ENCODE peak calls at places on chromosome 3, in six cellular contexts. D is cardiac fibroblast, X is body of pancreas, P is GM10248, H is heart left ventricle, L is neural progenitor cell. F is an unnamed sample.

GRCh38 chr3:188974856-188975611 is 196.7 kb upstream of the TPRG1 start:
- DNase-seq in D (no peak), X (no peak), P (no peak), H (no peak), L (no peak), F (no peak)

GRCh38 chr3:128011140-128011539 is 41.1 kb upstream of the SEC61A1 start:
- DNase-seq in D (peak), X (peak), P (no peak), H (no peak), L (peak), F (peak)

GRCh38 chr3:72050048-72050632 is 265.2 kb upstream of the PROK2 start:
- DNase-seq in D (no peak), X (no peak), P (no peak), H (no peak), L (no peak), F (no peak)

GRCh38 chr3:71441217-71441924 is 142.2 kb downstream of the FOXP1 start:
- DNase-seq in D (no peak), X (no peak), P (no peak), H (no peak), L (no peak), F (no peak)

GRCh38 chr3:132879651-132880050 is 157.4 kb upstream of the NPHP3 start:
- DNase-seq in D (no peak), X (no peak), P (no peak), H (no peak), L (no peak), F (no peak)

GRCh38 chr3:158102219-158102612 is 4.0 kb downstream of the SHOX2 start:
- DNase-seq in D (no peak), X (no peak), P (no peak), H (no peak), L (peak), F (no peak)

GRCh38 chr3:42755681-42756578 is 17.1 kb downstream of the CCDC13 start:
- DNase-seq in D (peak), X (no peak), P (no peak), H (no peak), L (peak), F (no peak)

GRCh38 chr3:4067893-4068292 is 235.3 kb upstream of the SETMAR start:
- DNase-seq in D (no peak), X (no peak), P (no peak), H (no peak), L (no peak), F (no peak)

GRCh38 chr3:187974857-187975257 is 179.1 kb upstream of the LPP start:
- DNase-seq in D (no peak), X (no peak), P (no peak), H (no peak), L (no peak), F (no peak)

GRCh38 chr3:11655188-11655928 is 11.6 kb upstream of the VGLL4 start:
- DNase-seq in D (peak), X (no peak), P (peak), H (no peak), L (peak), F (no peak)

GRCh38 chr3:168002786-168003368 is 92.8 kb downstream of the GOLIM4 start:
- DNase-seq in D (peak), X (peak), P (no peak), H (no peak), L (no peak), F (no peak)

GRCh38 chr3:187744169-187745151 is 808 bp downstream of the BCL6 start:
- DNase-seq in D (peak), X (peak), P (no peak), H (peak), L (peak), F (peak)

GRCh38 chr3:79016587-79017380 is 751.0 kb downstream of the ROBO1 start:
- DNase-seq in D (peak), X (no peak), P (no peak), H (no peak), L (no peak), F (no peak)

GRCh38 chr3:50279255-50280016 is 549 bp downstream of the LSMEM2 start:
- DNase-seq in D (no peak), X (no peak), P (no peak), H (no peak), L (no peak), F (no peak)

GRCh38 chr3:15220056-15220455 is 14.0 kb downstream of the CAPN7 start:
- DNase-seq in D (no peak), X (no peak), P (no peak), H (no peak), L (no peak), F (no peak)

GRCh38 chr3:41418961-41419691 is 219.8 kb downstream of the CTNNB1 start:
- DNase-seq in D (peak), X (no peak), P (peak), H (no peak), L (peak), F (no peak)

GRCh38 chr3:156142649-156143048 is 22.3 kb downstream of the KCNAB1 start:
- DNase-seq in D (peak), X (no peak), P (no peak), H (no peak), L (no peak), F (no peak)

GRCh38 chr3:129607391-129608068 is 1.1 kb upstream of the PLXND1 start:
- DNase-seq in D (peak), X (no peak), P (no peak), H (peak), L (no peak), F (no peak)

GRCh38 chr3:186251948-186252619 is 110.0 kb downstream of the DGKG start:
- DNase-seq in D (peak), X (no peak), P (no peak), H (no peak), L (no peak), F (no peak)

GRCh38 chr3:95168526-95168925 is 1105.7 kb downstream of the NSUN3 start:
- DNase-seq in D (no peak), X (no peak), P (no peak), H (no peak), L (no peak), F (no peak)

GRCh38 chr3:22263042-22263441 is 512.0 kb upstream of the ZNF385D start:
- DNase-seq in D (peak), X (no peak), P (no peak), H (no peak), L (no peak), F (no peak)

GRCh38 chr3:22257252-22257651 is 506.2 kb upstream of the ZNF385D start:
- DNase-seq in D (no peak), X (no peak), P (no peak), H (no peak), L (no peak), F (no peak)
- TF ChIP-seq CTCF in D (no peak), X (no peak), P (no peak), H (no peak), L (no peak), F (no peak)

GRCh38 chr3:193563429-193563828 is 8.7 kb upstream of the ATP13A4 start:
- DNase-seq in D (no peak), X (peak), P (no peak), H (no peak), L (no peak), F (no peak)

GRCh38 chr3:193559100-193559499 is 4.4 kb upstream of the ATP13A4 start:
- DNase-seq in D (no peak), X (no peak), P (no peak), H (no peak), L (no peak), F (no peak)

GRCh38 chr3:193560091-193560490 is 5.4 kb upstream of the ATP13A4 start:
- DNase-seq in D (no peak), X (no peak), P (no peak), H (no peak), L (no peak), F (no peak)

GRCh38 chr3:193560870-193561269 is 6.2 kb upstream of the ATP13A4 start:
- DNase-seq in D (no peak), X (no peak), P (no peak), H (peak), L (no peak), F (no peak)

DNA sequence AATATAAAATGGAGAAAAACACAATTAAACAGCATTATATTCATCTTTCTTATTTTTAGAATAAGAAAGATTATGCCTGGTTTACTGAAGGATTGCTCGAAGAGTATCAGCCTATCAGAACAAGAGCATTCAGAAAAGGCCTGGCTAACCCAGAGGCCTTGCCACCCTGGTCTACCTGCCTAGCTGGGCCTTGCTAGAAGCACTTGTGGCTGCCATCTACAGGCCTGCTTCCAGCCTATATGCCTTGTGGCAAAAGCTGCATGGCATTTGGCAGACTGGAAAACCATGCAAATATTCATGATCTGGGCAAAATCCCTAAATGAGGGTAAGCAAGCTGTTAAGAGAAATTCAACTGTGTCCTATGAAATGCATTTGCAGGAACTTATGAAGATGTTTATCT is 9.3 kb upstream of the ATP13A4 start:
- DNase-seq in D (peak), X (peak), P (no peak), H (no peak), L (peak), F (no peak)
- TF ChIP-seq CTCF in D (peak), X (peak), P (no peak), H (no peak), L (peak), F (no peak)

GRCh38 chr3:96814581-96815567 is at the start of gene EPHA6:
- DNase-seq in D (no peak), X (no peak), P (no peak), H (no peak), L (peak), F (peak)

GRCh38 chr3:96813134-96813819 is 1.1 kb upstream of the EPHA6 start:
- DNase-seq in D (peak), X (peak), P (peak), H (peak), L (peak), F (peak)

DNA sequence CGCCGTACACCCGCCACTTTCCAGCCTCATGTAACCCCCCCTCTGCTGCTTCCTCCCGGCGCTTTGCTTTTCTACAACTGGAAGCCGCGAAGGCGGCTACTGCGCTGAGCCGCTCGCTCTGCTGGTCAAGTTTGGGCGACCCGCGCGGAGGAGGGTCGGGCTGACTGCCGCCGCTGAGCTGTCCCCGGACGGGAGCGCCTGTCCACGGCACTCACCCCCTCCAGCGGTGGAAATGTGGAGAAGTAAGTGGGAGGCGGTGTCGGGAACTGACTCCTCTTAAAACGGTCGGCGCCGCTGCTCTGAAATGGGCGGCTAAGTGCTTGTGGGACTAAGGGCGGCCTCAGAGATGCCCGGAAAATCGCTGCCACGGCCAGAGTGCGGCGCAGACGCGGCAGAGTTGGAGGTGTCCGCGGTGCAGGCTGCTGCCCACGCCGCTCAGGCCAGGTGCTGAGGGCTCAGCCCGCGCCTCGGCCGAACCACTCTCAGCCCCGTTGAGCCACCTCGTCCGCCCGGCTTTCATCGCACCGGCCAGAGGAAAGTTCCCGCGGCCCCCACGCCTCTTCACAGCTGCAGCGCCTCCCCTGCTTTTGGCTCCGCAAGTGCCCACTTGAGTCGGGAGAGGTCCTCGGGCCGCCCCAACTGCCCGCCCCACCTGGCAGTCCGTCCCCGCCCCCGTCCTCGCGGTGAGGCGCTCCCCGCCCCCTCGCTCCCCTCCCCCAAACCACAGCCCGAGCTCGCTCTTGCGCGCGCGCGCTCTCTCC is 394 bp upstream of the EPHA6 start:
- DNase-seq in D (peak), X (peak), P (peak), H (peak), L (peak), F (peak)
- TF ChIP-seq CTCF in D (no peak), X (peak), P (no peak), H (no peak), L (peak), F (no peak)

GRCh38 chr3:99548674-99549073 is 89.7 kb upstream of the COL8A1 start:
- DNase-seq in D (no peak), X (no peak), P (no peak), H (no peak), L (no peak), F (no peak)

GRCh38 chr3:99549220-99549619 is 89.2 kb upstream of the COL8A1 start:
- DNase-seq in D (no peak), X (no peak), P (no peak), H (no peak), L (no peak), F (no peak)

GRCh38 chr3:99549918-99550603 is 88.3 kb upstream of the COL8A1 start:
- DNase-seq in D (peak), X (no peak), P (no peak), H (no peak), L (no peak), F (no peak)

GRCh38 chr3:99545941-99546580 is 92.3 kb upstream of the COL8A1 start:
- DNase-seq in D (peak), X (no peak), P (no peak), H (no peak), L (no peak), F (no peak)

DNA sequence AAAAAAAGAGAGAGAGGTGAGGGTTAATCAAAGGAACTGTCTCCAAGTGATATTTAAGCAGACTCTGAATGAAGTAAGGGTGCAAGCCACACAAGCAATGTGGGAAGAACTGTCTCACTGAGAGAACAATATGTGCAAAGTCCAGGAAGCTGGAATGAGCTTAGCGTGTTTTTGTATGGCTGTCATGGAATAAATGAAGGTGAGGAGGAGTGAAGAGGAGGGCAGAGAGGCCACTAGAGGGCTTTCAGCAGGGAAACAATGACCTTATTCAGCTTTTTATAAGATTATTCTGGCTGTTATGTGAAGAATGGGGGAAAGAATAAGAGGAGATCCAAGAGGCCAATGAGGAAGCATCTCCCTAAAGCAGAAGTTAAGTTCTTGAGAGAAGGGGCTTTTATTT is 86.9 kb upstream of the COL8A1 start:
- DNase-seq in D (no peak), X (no peak), P (no peak), H (no peak), L (peak), F (no peak)
- TF ChIP-seq CTCF in D (peak), X (no peak), P (peak), H (no peak), L (peak), F (no peak)

GRCh38 chr3:165852150-165852549 is 14.9 kb upstream of the BCHE start:
- DNase-seq in D (no peak), X (no peak), P (no peak), H (no peak), L (no peak), F (no peak)

GRCh38 chr3:165855581-165855980 is 18.4 kb upstream of the BCHE start:
- DNase-seq in D (peak), X (no peak), P (no peak), H (no peak), L (no peak), F (no peak)

GRCh38 chr3:165852710-165853109 is 15.5 kb upstream of the BCHE start:
- DNase-seq in D (no peak), X (no peak), P (no peak), H (no peak), L (no peak), F (no peak)

DNA sequence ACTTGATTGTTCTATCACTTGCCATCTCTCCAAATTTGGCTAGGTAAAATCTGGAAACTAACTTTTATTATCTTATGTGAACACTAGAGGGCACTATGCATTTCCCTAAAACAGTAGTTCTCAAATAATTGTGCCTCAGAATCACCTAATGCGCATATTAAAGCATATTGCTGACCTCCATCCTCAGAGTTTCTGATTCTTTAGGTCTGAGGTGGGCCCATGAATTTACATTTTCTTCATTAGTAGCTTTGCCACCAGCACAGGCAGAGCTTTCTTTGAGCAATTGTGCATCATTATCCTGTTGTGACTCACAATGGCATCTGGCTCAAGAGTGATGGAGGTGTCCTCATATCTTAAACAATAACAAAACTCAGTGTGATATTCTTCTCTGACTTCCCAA is 17.5 kb upstream of the BCHE start:
- DNase-seq in D (peak), X (no peak), P (peak), H (no peak), L (peak), F (no peak)
- TF ChIP-seq CTCF in D (peak), X (peak), P (peak), H (peak), L (peak), F (peak)

GRCh38 chr3:153165211-153165815 is 3.3 kb downstream of the RAP2B start:
- DNase-seq in D (peak), X (no peak), P (no peak), H (no peak), L (no peak), F (no peak)
- TF ChIP-seq CTCF in D (peak), X (no peak), P (peak), H (no peak), L (peak), F (peak)

GRCh38 chr3:113532698-113533533 is 561 bp downstream of the SIDT1 start:
- DNase-seq in D (no peak), X (peak), P (peak), H (no peak), L (peak), F (peak)

GRCh38 chr3:113533534-113533892 is 1.2 kb downstream of the SIDT1 start:
- DNase-seq in D (no peak), X (no peak), P (peak), H (no peak), L (no peak), F (no peak)

GRCh38 chr3:113534365-113534764 is 2.0 kb downstream of the SIDT1 start:
- DNase-seq in D (no peak), X (no peak), P (no peak), H (no peak), L (no peak), F (no peak)

GRCh38 chr3:113535898-113536297 is 3.5 kb downstream of the SIDT1 start:
- DNase-seq in D (no peak), X (no peak), P (no peak), H (no peak), L (peak), F (no peak)

GRCh38 chr3:113531826-113532697 is at the start of gene SIDT1:
- DNase-seq in D (no peak), X (peak), P (peak), H (no peak), L (peak), F (peak)
- TF ChIP-seq CTCF in D (no peak), X (peak), P (peak), H (no peak), L (no peak), F (no peak)

GRCh38 chr3:133940536-133940935 is 44.9 kb upstream of the RAB6B start:
- DNase-seq in D (no peak), X (no peak), P (no peak), H (no peak), L (no peak), F (no peak)

GRCh38 chr3:133937061-133937686 is 41.5 kb upstream of the RAB6B start:
- DNase-seq in D (no peak), X (no peak), P (no peak), H (no peak), L (no peak), F (no peak)

GRCh38 chr3:133939496-133939835 is 43.8 kb upstream of the RAB6B start:
- DNase-seq in D (no peak), X (no peak), P (no peak), H (no peak), L (no peak), F (no peak)

GRCh38 chr3:133937756-133938601 is 42.3 kb upstream of the RAB6B start:
- DNase-seq in D (peak), X (no peak), P (no peak), H (no peak), L (no peak), F (no peak)

GRCh38 chr3:133938770-133939495 is 43.3 kb upstream of the RAB6B start:
- DNase-seq in D (peak), X (no peak), P (no peak), H (no peak), L (no peak), F (no peak)
- TF ChIP-seq CTCF in D (peak), X (no peak), P (no peak), H (no peak), L (peak), F (no peak)

F was measured in nephron progenitor cell.